ENCODE peak calls at places on chromosomes 5 and 9, in seven cellular contexts. M is esophagus squamous epithelium, K is A549, C is right lobe of liver, J is lower leg skin, U is IMR-90, L is sigmoid colon. E is an unnamed sample.
A peak's percentile ranks its signal among the peaks of the same experiment; 100 is the strongest.

GRCh38 chr9:95048225-95049087 is 269.1 kb downstream of the FANCC start:
- DNase-seq in M (no peak), K (peak; percentile 74), C (peak; percentile 80), J (peak; percentile 73), U (no peak), L (no peak), E (peak; percentile 88)

GRCh38 chr5:98163796-98164493 is 609.5 kb upstream of the RGMB start:
- DNase-seq in M (no peak), K (no peak), C (no peak), J (no peak), U (no peak), L (no peak), E (no peak)

GRCh38 chr9:79341561-79341960 is 230.2 kb upstream of the TLE4 start:
- DNase-seq in M (no peak), K (no peak), C (no peak), J (no peak), U (no peak), L (no peak), E (no peak)

GRCh38 chr5:34501033-34501432 is 155.1 kb upstream of the RAI14 start:
- DNase-seq in M (no peak), K (no peak), C (no peak), J (no peak), U (no peak), L (no peak), E (no peak)

GRCh38 chr5:37251673-37252072 is 2.5 kb upstream of the CPLANE1 start:
- DNase-seq in M (no peak), K (no peak), C (no peak), J (no peak), U (peak; percentile 4), L (no peak), E (no peak)

GRCh38 chr9:109466623-109467590 is 31.2 kb downstream of the PTPN3 start:
- DNase-seq in M (no peak), K (no peak), C (no peak), J (no peak), U (peak; percentile 3), L (no peak), E (no peak)

GRCh38 chr5:55908804-55909203 is 57.6 kb downstream of the IL31RA start:
- DNase-seq in M (no peak), K (no peak), C (no peak), J (no peak), U (no peak), L (no peak), E (no peak)

GRCh38 chr5:127260686-127261085 is 29.9 kb upstream of the MEGF10 start:
- DNase-seq in M (no peak), K (no peak), C (no peak), J (no peak), U (no peak), L (no peak), E (no peak)

GRCh38 chr5:136018814-136019777 is 9.7 kb upstream of the TGFBI start:
- DNase-seq in M (no peak), K (peak; percentile 80), C (peak; percentile 89), J (peak; percentile 87), U (peak; percentile 99), L (peak; percentile 89), E (peak; percentile 49)

GRCh38 chr9:79644048-79644447 is 72.3 kb downstream of the TLE4 start:
- DNase-seq in M (no peak), K (no peak), C (no peak), J (no peak), U (no peak), L (no peak), E (no peak)

GRCh38 chr5:81525690-81526089 is 131.8 kb upstream of the ACOT12 start:
- DNase-seq in M (no peak), K (peak; percentile 6), C (no peak), J (no peak), U (peak; percentile 88), L (no peak), E (no peak)

GRCh38 chr5:71762826-71763225 is 43.8 kb downstream of the CARTPT start:
- DNase-seq in M (no peak), K (no peak), C (no peak), J (no peak), U (no peak), L (no peak), E (no peak)

GRCh38 chr5:126811515-126812198 is 34.7 kb downstream of the LMNB1 start:
- DNase-seq in M (no peak), K (no peak), C (no peak), J (no peak), U (peak; percentile 80), L (no peak), E (no peak)

GRCh38 chr5:173056783-173057061 is 570 bp downstream of the CREBRF start:
- DNase-seq in M (no peak), K (no peak), C (no peak), J (no peak), U (no peak), L (no peak), E (no peak)

GRCh38 chr5:154534457-154535050 is 56.5 kb upstream of the HAND1 start:
- DNase-seq in M (no peak), K (no peak), C (no peak), J (no peak), U (no peak), L (no peak), E (no peak)

GRCh38 chr9:125807065-125807464 is 59.9 kb downstream of the PBX3 start:
- DNase-seq in M (no peak), K (peak; percentile 12), C (no peak), J (no peak), U (peak; percentile 61), L (no peak), E (no peak)

GRCh38 chr5:89499787-89500186 is 616.8 kb upstream of the MEF2C start:
- DNase-seq in M (no peak), K (no peak), C (no peak), J (no peak), U (no peak), L (no peak), E (no peak)

GRCh38 chr5:104576677-104577076 is 1014.1 kb upstream of the NUDT12 start:
- DNase-seq in M (no peak), K (no peak), C (no peak), J (no peak), U (no peak), L (no peak), E (no peak)
- TF ChIP-seq CTCF in M (no peak), K (no peak), C (no peak), J (no peak), U (no peak), L (no peak), E (no peak)

GRCh38 chr9:121183666-121184423 is 17.8 kb downstream of the RAB14 start:
- DNase-seq in M (no peak), K (no peak), C (no peak), J (no peak), U (no peak), L (no peak), E (no peak)
- H3K4me3 ChIP-seq in M (no peak overlapping the region), K (no peak overlapping the region), C (no peak overlapping the region), J (no peak overlapping the region), U (no peak overlapping the region), L (no peak overlapping the region), E (no peak overlapping the region)

GRCh38 chr9:121288874-121289553 is 21.1 kb downstream of the GSN start:
- DNase-seq in M (no peak), K (peak; percentile 47), C (no peak), J (peak; percentile 61), U (peak; percentile 74), L (peak; percentile 94), E (peak; percentile 88)
- TF ChIP-seq POLR2A in M (peak; percentile 48), K (no peak), C (no peak), J (no peak), U (no peak), L (no peak), E (no peak)

GRCh38 chr5:61344187-61344944 is 12.3 kb downstream of the ZSWIM6 start:
- DNase-seq in M (no peak), K (no peak), C (no peak), J (no peak), U (peak; percentile 33), L (no peak), E (peak; percentile 41)

GRCh38 chr5:61348437-61348836 is 16.4 kb downstream of the ZSWIM6 start:
- DNase-seq in M (no peak), K (no peak), C (no peak), J (no peak), U (no peak), L (no peak), E (no peak)

GRCh38 chr5:61349935-61350334 is 17.9 kb downstream of the ZSWIM6 start:
- DNase-seq in M (no peak), K (no peak), C (no peak), J (no peak), U (no peak), L (no peak), E (no peak)

GRCh38 chr5:61346511-61346910 is 14.5 kb downstream of the ZSWIM6 start:
- DNase-seq in M (no peak), K (no peak), C (no peak), J (no peak), U (peak; percentile 63), L (no peak), E (no peak)

GRCh38 chr5:61347088-61347487 is 15.0 kb downstream of the ZSWIM6 start:
- DNase-seq in M (no peak), K (peak; percentile 55), C (peak; percentile 54), J (no peak), U (no peak), L (no peak), E (no peak)
- TF ChIP-seq CTCF in M (peak; percentile 19), K (no peak), C (peak; percentile 28), J (no peak), U (no peak), L (no peak), E (no peak)

GRCh38 chr9:135240222-135240621 is 152.8 kb downstream of the OLFM1 start:
- DNase-seq in M (no peak), K (no peak), C (no peak), J (no peak), U (no peak), L (no peak), E (no peak)
- H3K4me3 ChIP-seq in M (no peak overlapping the region), K (no peak overlapping the region), C (no peak overlapping the region), J (no peak overlapping the region), U (no peak overlapping the region), L (no peak overlapping the region), E (no peak overlapping the region)

GRCh38 chr9:131258698-131259431 is 17.4 kb downstream of the FAM78A start:
- DNase-seq in M (no peak), K (no peak), C (no peak), J (no peak), U (no peak), L (no peak), E (no peak)
- TF ChIP-seq POLR2A in M (no peak), K (no peak), C (no peak), J (no peak), U (no peak), L (no peak), E (no peak)

DNA sequence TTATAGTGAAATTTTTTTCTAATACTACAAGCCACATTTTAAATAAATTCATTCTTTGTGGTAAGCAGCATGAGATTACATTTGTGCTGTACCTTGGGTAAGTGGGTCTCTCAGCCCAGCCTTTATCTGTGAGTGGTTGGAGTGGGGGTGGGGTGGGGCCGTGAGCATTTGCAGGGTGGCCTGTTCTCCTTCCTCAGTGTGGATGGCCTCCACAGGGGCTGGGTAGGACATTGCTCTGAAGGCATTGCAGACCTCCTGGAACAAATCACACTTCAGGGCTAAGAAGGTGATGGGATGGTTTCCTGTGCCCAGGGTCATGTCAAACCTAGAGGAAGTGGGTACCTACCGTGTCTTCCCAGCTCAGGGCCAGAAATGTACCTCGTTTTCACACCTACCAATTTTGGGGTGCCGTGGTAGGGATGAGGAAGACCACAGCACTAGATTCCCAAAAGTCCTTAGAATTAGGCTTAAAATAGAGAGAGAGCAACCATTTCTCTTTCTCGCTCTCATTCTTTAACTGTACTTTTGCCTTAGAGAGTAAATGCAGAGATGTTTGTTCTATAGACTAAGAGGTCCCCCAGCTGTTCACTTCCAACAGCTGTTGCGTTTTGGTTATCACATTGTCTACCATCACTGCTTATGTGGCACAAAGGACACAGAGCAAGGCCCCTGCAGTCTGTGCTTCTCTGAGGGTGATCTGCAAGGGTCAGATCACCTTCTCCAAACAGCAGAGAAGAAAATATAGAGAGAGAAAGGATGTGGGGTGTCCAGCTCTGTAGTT is 83.4 kb upstream of the CTSL start:
- DNase-seq in M (no peak), K (no peak), C (no peak), J (no peak), U (no peak), L (no peak), E (no peak)
- TF ChIP-seq CTCF in M (no peak), K (no peak), C (no peak), J (no peak), U (no peak), L (no peak), E (no peak)